ENCODE peak calls at places on chromosomes 12 and 14, in ten cellular contexts. S is DND-41; E is psoas muscle; X is right atrium auricular region; D is naive thymus-derived CD4-positive, alpha-beta T cell; F is aorta; M is adrenal gland; R is upper lobe of right lung; O is gastrocnemius medialis; G is mucosa of descending colon. H is an unnamed sample. For H3K36me3 and H3K4me1, the result is how much of the 10 kb centered on the place peaks cover.

GRCh38 chr14:71289536-71289935 is 382.3 kb downstream of the PCNX1 start:
- DNase-seq in E (no peak), F (no peak), D (no peak), X (no peak), M (no peak), O (no peak), G (peak), R (no peak), S (no peak), H (no peak)

GRCh38 chr12:2613674-2614073 is 181.1 kb upstream of the FKBP4 start:
- DNase-seq in G (no peak), X (peak), D (no peak), E (peak), F (peak), R (no peak), S (no peak), M (peak), O (no peak), H (no peak)

GRCh38 chr14:86774916-86775315 is 1218.1 kb downstream of the GALC start:
- DNase-seq in M (no peak), F (no peak), E (no peak), X (no peak), O (no peak), R (no peak), S (no peak), G (no peak), D (no peak), H (no peak)

GRCh38 chr14:58812050-58812690 is 174.4 kb downstream of the DACT1 start:
- DNase-seq in M (peak), G (no peak), D (no peak), S (no peak), O (no peak), F (no peak), E (no peak), X (no peak), R (no peak), H (no peak)

GRCh38 chr12:69927145-69927544 is 102.1 kb downstream of the MYRFL start:
- DNase-seq in S (no peak), F (no peak), D (no peak), X (no peak), R (no peak), M (no peak), G (no peak), E (no peak), O (no peak), H (no peak)

GRCh38 chr14:50740858-50741257 is 72.8 kb upstream of the SAV1 start:
- DNase-seq in E (no peak), G (no peak), O (no peak), D (no peak), R (no peak), S (no peak), X (no peak), F (no peak), M (no peak), H (no peak)

GRCh38 chr14:106062502-106063272 is 536.3 kb downstream of the TMEM121 start:
- DNase-seq in R (no peak), O (no peak), M (no peak), X (no peak), E (no peak), S (peak), F (no peak), D (no peak), G (no peak), H (no peak)

GRCh38 chr12:54173066-54173726 is 15.6 kb downstream of the SMUG1 start:
- DNase-seq in D (peak), F (peak), M (peak), X (no peak), S (no peak), R (no peak), G (no peak), O (no peak), E (peak), H (peak)

GRCh38 chr14:63510538-63510937 is 32.6 kb downstream of the PPP2R5E start:
- DNase-seq in X (no peak), D (no peak), M (no peak), F (no peak), G (no peak), R (no peak), E (no peak), S (peak), O (no peak), H (no peak)

GRCh38 chr12:45259732-45260480 is 44.0 kb downstream of the ANO6 start:
- DNase-seq in D (no peak), F (no peak), O (no peak), G (no peak), S (peak), M (no peak), E (no peak), X (no peak), R (no peak), H (peak)

GRCh38 chr12:2752676-2753371 is 41.9 kb upstream of the FKBP4 start:
- DNase-seq in F (peak), S (peak), R (peak), G (peak), O (peak), M (peak), X (peak), E (peak), D (peak), H (peak)

GRCh38 chr14:95150910-95151309 is 6.4 kb downstream of the DICER1 start:
- DNase-seq in O (no peak), D (no peak), E (no peak), M (no peak), G (no peak), R (no peak), S (no peak), F (no peak), X (no peak), H (no peak)

GRCh38 chr12:68792952-68793351 is 15.0 kb upstream of the MDM2 start:
- DNase-seq in R (no peak), G (no peak), X (no peak), M (no peak), O (no peak), E (no peak), D (peak), F (no peak), S (no peak), H (no peak)

GRCh38 chr14:74859757-74860156 is 16.2 kb downstream of the PROX2 start:
- DNase-seq in S (no peak), O (no peak), G (no peak), M (no peak), E (no peak), F (no peak), D (no peak), X (no peak), R (no peak), H (no peak)

GRCh38 chr14:53278602-53279506 is 125.7 kb upstream of the DDHD1 start:
- DNase-seq in X (no peak), F (no peak), R (no peak), D (no peak), S (peak), O (no peak), G (no peak), M (no peak), E (no peak), H (no peak)

GRCh38 chr14:68549057-68549421 is 243.8 kb downstream of the ZFP36L1 start:
- DNase-seq in R (no peak), O (peak), E (no peak), G (no peak), X (no peak), S (no peak), F (no peak), D (no peak), M (peak), H (no peak)

GRCh38 chr14:30873308-30874119 is 845 bp upstream of the COCH start:
- DNase-seq in X (no peak), S (no peak), R (no peak), O (no peak), M (no peak), F (no peak), E (no peak), D (no peak), G (no peak), H (no peak)

GRCh38 chr14:60061371-60061770 is 30.4 kb upstream of the PCNX4 start:
- DNase-seq in G (no peak), M (no peak), X (no peak), E (no peak), F (no peak), S (no peak), R (no peak), D (no peak), O (no peak), H (no peak)

GRCh38 chr12:53067993-53068770 is 11.0 kb downstream of the SPRYD3 start:
- DNase-seq in E (no peak), M (peak), R (no peak), O (peak), D (no peak), G (no peak), S (no peak), F (peak), X (no peak), H (no peak)

GRCh38 chr12:51591020-51591901 is at the start of gene SCN8A:
- DNase-seq in D (peak), R (peak), G (no peak), F (no peak), M (no peak), X (no peak), S (peak), O (no peak), E (peak), H (peak)

GRCh38 chr14:61218765-61219164 is 62.4 kb downstream of the TMEM30B start:
- DNase-seq in D (no peak), F (no peak), O (peak), S (no peak), E (peak), X (no peak), M (no peak), G (no peak), R (no peak), H (no peak)

GRCh38 chr14:78075033-78075432 is 95.1 kb upstream of the NRXN3 start:
- DNase-seq in R (no peak), E (no peak), X (no peak), F (no peak), O (no peak), M (no peak), D (no peak), G (no peak), S (peak), H (no peak)

GRCh38 chr14:91241848-91242247 is 2.7 kb downstream of the GPR68 start:
- DNase-seq in M (no peak), F (no peak), S (no peak), E (no peak), O (no peak), X (no peak), D (no peak), G (peak), R (no peak), H (no peak)

GRCh38 chr12:104372048-104372720 is 68.6 kb downstream of the EID3 start:
- DNase-seq in O (no peak), F (no peak), R (no peak), S (peak), M (no peak), E (no peak), X (peak), D (no peak), G (no peak), H (no peak)

GRCh38 chr14:66288511-66288910 is 197.7 kb upstream of the CCDC196 start:
- DNase-seq in F (no peak), E (no peak), G (no peak), R (no peak), X (no peak), S (no peak), O (no peak), D (no peak), M (no peak), H (no peak)

GRCh38 chr12:3606101-3606500 is 115.1 kb downstream of the PRMT8 start:
- DNase-seq in S (no peak), F (no peak), D (no peak), X (no peak), O (no peak), E (no peak), G (no peak), R (peak), M (no peak), H (no peak)

GRCh38 chr12:127987199-127987901 is 279.6 kb upstream of the TMEM132C start:
- DNase-seq in X (no peak), E (peak), M (peak), F (no peak), G (no peak), D (no peak), S (no peak), R (no peak), O (no peak), H (no peak)

GRCh38 chr14:77140343-77140936 is 1.2 kb downstream of the ZDHHC22 start:
- DNase-seq in E (no peak), M (no peak), D (no peak), F (no peak), O (no peak), R (no peak), S (no peak), X (no peak), G (no peak), H (peak)

GRCh38 chr12:68180792-68181744 is 21.5 kb upstream of the IFNG start:
- DNase-seq in X (no peak), O (no peak), D (peak), R (no peak), F (no peak), S (peak), M (no peak), G (no peak), E (no peak), H (no peak)

GRCh38 chr14:70254476-70254961 is 65.8 kb upstream of the SLC8A3 start:
- DNase-seq in M (peak), S (no peak), D (no peak), E (peak), G (peak), R (peak), F (peak), O (peak), X (no peak), H (peak)

DNA sequence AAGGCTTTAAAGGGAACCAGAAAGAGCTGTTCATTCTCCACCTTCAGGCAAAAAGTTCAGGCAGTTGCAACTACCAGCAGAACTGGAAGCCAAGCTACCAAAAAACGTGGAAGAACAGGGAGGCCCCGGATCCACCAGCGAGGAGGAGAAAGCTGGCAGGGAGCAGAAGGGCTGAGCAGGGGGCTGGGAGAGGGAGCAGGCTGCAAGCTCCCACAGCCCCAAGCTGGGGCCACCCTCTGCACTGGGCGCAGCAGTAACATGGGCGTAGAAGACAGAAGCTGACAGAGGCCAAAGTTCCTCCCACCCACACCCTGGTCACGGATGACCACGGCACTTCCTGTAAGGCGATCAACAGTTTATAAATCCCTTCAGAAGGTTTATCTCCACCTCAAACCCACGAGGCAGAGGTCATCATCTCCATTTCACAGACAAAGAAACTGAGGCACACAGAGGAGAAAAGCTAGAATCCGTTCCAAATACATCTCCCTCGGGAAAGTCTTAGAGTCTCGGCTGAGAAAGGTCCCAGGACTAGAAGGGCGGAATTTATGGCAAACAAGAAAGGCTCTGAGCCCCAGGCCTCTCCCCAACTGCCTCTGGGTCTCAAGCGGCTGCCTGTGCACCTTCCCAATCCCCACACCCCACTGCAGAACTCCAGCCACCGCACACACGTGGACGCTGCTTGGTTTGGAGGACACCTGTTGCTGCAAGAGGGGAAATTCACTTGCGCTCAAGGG is 1.8 kb downstream of the CCDC85C start:
- DNase-seq in D (no peak), X (no peak), G (peak), R (peak), M (no peak), O (no peak), F (no peak), E (no peak), S (peak), H (peak)
- H3K4me3 ChIP-seq in D (no peak), X (peak), G (peak), R (peak), M (peak), O (peak), F (no peak), E (peak), S (peak), H (peak)

GRCh38 chr14:39847191-39847590 is 415.0 kb upstream of the FBXO33 start:
- DNase-seq in D (no peak), M (no peak), O (no peak), R (no peak), X (no peak), E (no peak), S (no peak), F (no peak), G (no peak), H (no peak)
- H3K36me3 ChIP-seq in D (under half), M (under half), O (under half), R (under half), X (under half), E (under half), S (under half), F (under half), G (under half), H (under half)

DNA sequence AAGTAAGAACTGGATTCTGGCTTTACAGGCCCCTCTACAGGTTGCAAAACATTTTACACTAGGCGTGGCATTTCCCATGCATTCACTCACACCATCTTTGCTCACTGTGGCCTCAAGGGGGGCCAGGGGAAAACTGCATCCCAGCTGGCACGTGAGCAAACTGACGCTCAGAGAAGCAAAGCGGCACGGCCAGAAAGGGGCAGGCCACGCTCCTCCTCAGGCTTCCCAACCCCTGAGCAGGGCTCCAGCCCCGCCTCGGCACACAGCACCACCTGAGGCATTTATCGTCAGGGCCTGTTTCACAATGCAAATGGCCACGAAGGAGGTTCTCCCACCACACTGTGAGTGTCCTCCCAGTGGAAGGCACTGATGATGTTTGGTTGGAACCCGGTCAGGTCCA is 90.8 kb downstream of the BCL11B start:
- DNase-seq in G (no peak), D (no peak), M (no peak), R (no peak), X (no peak), F (no peak), O (no peak), E (no peak), S (no peak), H (no peak)
- H3K4me1 ChIP-seq in G (under half), D (half or more), M (under half), R (under half), X (under half), F (under half), O (under half), E (under half), S (under half), H (under half)

GRCh38 chr14:101965796-101966718 is 1.7 kb downstream of the DYNC1H1 start:
- DNase-seq in D (no peak), G (no peak), E (no peak), O (no peak), R (no peak), S (no peak), F (no peak), X (no peak), M (no peak), H (peak)

GRCh38 chr14:101968186-101968585 is 3.8 kb downstream of the DYNC1H1 start:
- DNase-seq in G (no peak), X (peak), F (no peak), M (no peak), D (no peak), R (no peak), S (no peak), O (no peak), E (no peak), H (no peak)

GRCh38 chr14:101964297-101965144 is at the start of gene DYNC1H1:
- DNase-seq in G (peak), X (peak), M (peak), O (peak), S (peak), R (peak), F (peak), D (peak), E (peak), H (peak)

GRCh38 chr14:101965145-101965531 is 765 bp downstream of the DYNC1H1 start:
- DNase-seq in X (peak), F (peak), E (peak), M (peak), O (peak), D (peak), S (peak), G (peak), R (peak), H (no peak)

DNA sequence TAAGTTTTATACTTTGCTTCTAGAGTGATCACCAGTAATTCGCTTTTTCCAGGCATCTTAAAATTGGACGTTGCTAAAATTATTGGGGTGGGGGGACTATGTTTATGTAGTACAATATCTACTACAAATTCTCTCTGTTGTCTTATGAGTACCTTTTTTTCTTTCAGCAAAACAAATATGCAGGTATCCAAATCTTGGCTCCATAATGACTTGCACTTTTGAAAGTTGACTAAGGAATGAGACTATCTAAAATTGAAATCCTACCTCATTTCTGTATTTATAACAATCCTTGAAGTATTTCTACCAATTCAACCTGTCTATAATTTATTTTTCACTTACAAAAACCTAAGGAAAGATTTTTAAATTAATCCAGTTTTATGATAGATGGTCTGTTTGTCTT is 2.4 kb downstream of the DYNC1H1 start:
- DNase-seq in F (no peak), O (no peak), R (no peak), M (no peak), E (no peak), D (no peak), S (no peak), G (no peak), X (no peak), H (no peak)
- H3K4me3 ChIP-seq in F (no peak), O (peak), R (no peak), M (no peak), E (peak), D (no peak), S (peak), G (no peak), X (no peak), H (peak)

DNA sequence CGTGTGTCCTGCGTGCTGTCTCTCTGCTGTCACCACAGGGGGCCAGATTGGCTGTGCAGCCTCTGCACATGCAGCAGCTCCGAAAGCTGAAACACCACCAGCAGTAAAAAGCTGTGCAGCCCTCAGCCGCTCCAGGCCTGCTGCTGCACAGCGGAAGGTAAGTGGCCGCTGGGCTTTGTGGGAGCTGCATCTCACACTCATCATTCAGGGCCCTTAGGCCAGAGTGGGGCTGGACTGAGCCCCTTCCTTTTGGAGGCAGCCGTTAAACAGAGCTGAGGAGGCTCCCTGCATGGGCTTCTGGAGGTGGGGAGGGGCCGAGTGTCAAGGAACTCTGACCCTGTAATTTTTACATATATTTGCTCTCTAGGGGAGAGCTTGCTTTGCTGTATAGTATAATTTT is 17.1 kb downstream of the DDX51 start:
- DNase-seq in R (no peak), O (no peak), M (no peak), F (no peak), X (no peak), S (no peak), E (no peak), G (peak), D (no peak), H (no peak)
- H3K36me3 ChIP-seq in R (under half), O (under half), M (under half), F (under half), X (under half), S (half or more), E (half or more), G (under half), D (under half), H (under half)

GRCh38 chr14:103887170-103887501 is 39.8 kb upstream of the PPP1R13B start:
- DNase-seq in R (no peak), F (no peak), S (no peak), M (no peak), G (no peak), E (no peak), D (no peak), X (no peak), O (no peak), H (no peak)
- H3K4me1 ChIP-seq in R (under half), F (under half), S (under half), M (under half), G (under half), E (under half), D (under half), X (under half), O (under half), H (under half)

GRCh38 chr12:6767592-6768384 is 1.6 kb downstream of the PTMS start:
- DNase-seq in O (no peak), F (no peak), X (no peak), M (no peak), D (no peak), R (no peak), S (no peak), G (no peak), E (no peak), H (peak)

GRCh38 chr12:6765634-6766581 is at the start of gene PTMS:
- DNase-seq in E (peak), O (peak), X (peak), G (peak), M (peak), D (no peak), S (peak), F (peak), R (peak), H (peak)

GRCh38 chr12:6766651-6767300 is 613 bp downstream of the PTMS start:
- DNase-seq in E (peak), M (peak), G (peak), X (peak), R (peak), S (peak), F (peak), O (peak), D (peak), H (peak)

GRCh38 chr12:6768385-6769002 is 2.3 kb downstream of the PTMS start:
- DNase-seq in S (no peak), M (no peak), E (no peak), D (no peak), R (no peak), O (no peak), X (no peak), G (no peak), F (no peak), H (no peak)

GRCh38 chr12:6767301-6767591 is 1.1 kb downstream of the PTMS start:
- DNase-seq in X (no peak), E (no peak), G (no peak), R (no peak), S (no peak), F (no peak), M (no peak), O (no peak), D (no peak), H (no peak)
- H3K4me3 ChIP-seq in X (peak), E (peak), G (peak), R (peak), S (peak), F (peak), M (peak), O (peak), D (peak), H (peak)

H was measured in HAP-1.